ENCODE peak calls at places on chromosomes 6 and 20, in ten cellular contexts. D, W, V, C, K, P, G, B, I and Q are unnamed samples.

GRCh38 chr6:37210313-37210898 is 40.5 kb downstream of the PIM1 start:
- DNase-seq in K (peak), C (peak), V (no peak), W (no peak), P (no peak), B (no peak), I (peak), G (peak), D (peak), Q (peak)

GRCh38 chr20:51650685-51651134 is 108.2 kb upstream of the NFATC2 start:
- DNase-seq in G (peak), B (no peak), I (peak), K (peak), W (no peak), C (no peak), D (no peak), V (peak), P (no peak), Q (no peak)

GRCh38 chr6:36862164-36862847 is 12.3 kb downstream of the PPIL1 start:
- DNase-seq in K (no peak), B (no peak), D (no peak), W (no peak), G (no peak), P (no peak), I (no peak), V (no peak), C (no peak), Q (peak)

GRCh38 chr20:47389867-47390347 is 33.4 kb upstream of the ZMYND8 start:
- DNase-seq in D (no peak), V (no peak), C (peak), P (no peak), G (no peak), B (no peak), K (peak), I (peak), W (no peak), Q (no peak)

GRCh38 chr20:59458645-59459044 is 145.7 kb upstream of the PHACTR3 start:
- DNase-seq in B (no peak), I (no peak), W (no peak), C (no peak), V (no peak), D (no peak), G (no peak), K (no peak), P (no peak), Q (no peak)

GRCh38 chr6:37077459-37078296 is 72.2 kb downstream of the FGD2 start:
- DNase-seq in D (no peak), W (no peak), P (peak), G (peak), B (peak), V (peak), K (peak), C (no peak), I (peak), Q (peak)

GRCh38 chr6:31179042-31179386 is 8.5 kb upstream of the POU5F1 start:
- DNase-seq in K (no peak), B (no peak), C (no peak), W (no peak), D (no peak), P (no peak), G (no peak), I (no peak), V (peak), Q (no peak)

GRCh38 chr6:157405986-157406385 is 25.0 kb downstream of the ZDHHC14 start:
- DNase-seq in B (no peak), W (peak), G (no peak), P (no peak), K (peak), C (no peak), I (peak), D (no peak), V (no peak), Q (no peak)

GRCh38 chr6:12022903-12023522 is 10.9 kb downstream of the HIVEP1 start:
- DNase-seq in B (no peak), P (no peak), C (no peak), I (no peak), W (no peak), D (no peak), K (no peak), G (no peak), V (no peak), Q (no peak)

GRCh38 chr20:32485126-32485769 is 99.9 kb downstream of the NOL4L start:
- DNase-seq in P (peak), I (peak), W (peak), D (peak), G (no peak), C (peak), K (peak), B (peak), V (peak), Q (peak)